ENCODE peak calls at places on chromosomes 4 and X, in four cellular contexts. F is A549, L is H1, R is GM12878. Q is an unnamed sample.

GRCh38 chr4:158038718-158039117 is 134.1 kb downstream of the GASK1B start:
- DNase-seq in R (no peak), F (no peak), L (no peak), Q (no peak)

GRCh38 chrX:100376581-100376980 is 33.5 kb downstream of the PCDH19 start:
- DNase-seq in F (no peak), L (no peak), R (no peak), Q (no peak)

GRCh38 chrX:104972737-104973136 is 247.8 kb downstream of the TEX13A start:
- DNase-seq in F (no peak), L (no peak), R (no peak), Q (no peak)

GRCh38 chr4:168766537-168767316 is 243.3 kb downstream of the CBR4 start:
- DNase-seq in F (no peak), R (no peak), L (no peak), Q (no peak)

GRCh38 chrX:1491851-1492349 is 39.2 kb upstream of the ASMTL start:
- DNase-seq in F (no peak), R (peak), L (no peak), Q (peak)

GRCh38 chrX:103791233-103791632 is 14.6 kb downstream of the PLP1 start:
- DNase-seq in R (no peak), F (no peak), L (no peak), Q (no peak)

GRCh38 chr4:107379054-107379869 is 340.8 kb downstream of the PAPSS1 start:
- DNase-seq in F (no peak), L (no peak), R (no peak), Q (no peak)

GRCh38 chrX:1486749-1487361 is 34.1 kb upstream of the ASMTL start:
- DNase-seq in F (no peak), L (no peak), R (no peak), Q (no peak)

GRCh38 chrX:18873189-18873791 is 110.6 kb downstream of the PHKA2 start:
- DNase-seq in F (peak), R (no peak), L (no peak), Q (no peak)

GRCh38 chr4:1763550-1764080 is 29.5 kb upstream of the FGFR3 start:
- DNase-seq in F (no peak), R (no peak), L (no peak), Q (peak)

GRCh38 chr4:137735561-137736104 is 203.3 kb upstream of the PCDH18 start:
- DNase-seq in L (no peak), F (no peak), R (no peak), Q (no peak)

GRCh38 chr4:15870079-15870478 is 68.5 kb downstream of the FGFBP1 start:
- DNase-seq in R (no peak), L (no peak), F (no peak), Q (no peak)

GRCh38 chr4:15868065-15868464 is 70.5 kb downstream of the FGFBP1 start:
- DNase-seq in R (no peak), F (no peak), L (no peak), Q (no peak)

GRCh38 chr4:15873117-15873516 is 65.4 kb downstream of the FGFBP1 start:
- DNase-seq in F (no peak), L (no peak), R (no peak), Q (no peak)

GRCh38 chr4:15868816-15869413 is 69.6 kb downstream of the FGFBP1 start:
- DNase-seq in L (no peak), F (no peak), R (no peak), Q (no peak)

GRCh38 chr4:15870921-15871664 is 67.4 kb downstream of the FGFBP1 start:
- DNase-seq in R (no peak), L (no peak), F (no peak), Q (no peak)
- TF ChIP-seq KDM1A in R (no peak), L (no peak), F (no peak), Q (no peak)

GRCh38 chr4:3499710-3500109 is 32.5 kb downstream of the LRPAP1 start:
- DNase-seq in F (no peak), R (no peak), L (no peak), Q (no peak)

GRCh38 chr4:3501126-3501824 is 30.9 kb downstream of the LRPAP1 start:
- DNase-seq in L (no peak), R (no peak), F (no peak), Q (no peak)

GRCh38 chr4:3498901-3499510 is 33.2 kb downstream of the LRPAP1 start:
- DNase-seq in F (no peak), R (no peak), L (no peak), Q (no peak)

GRCh38 chr4:3500634-3501101 is 31.6 kb downstream of the LRPAP1 start:
- DNase-seq in L (no peak), F (no peak), R (no peak), Q (no peak)

DNA sequence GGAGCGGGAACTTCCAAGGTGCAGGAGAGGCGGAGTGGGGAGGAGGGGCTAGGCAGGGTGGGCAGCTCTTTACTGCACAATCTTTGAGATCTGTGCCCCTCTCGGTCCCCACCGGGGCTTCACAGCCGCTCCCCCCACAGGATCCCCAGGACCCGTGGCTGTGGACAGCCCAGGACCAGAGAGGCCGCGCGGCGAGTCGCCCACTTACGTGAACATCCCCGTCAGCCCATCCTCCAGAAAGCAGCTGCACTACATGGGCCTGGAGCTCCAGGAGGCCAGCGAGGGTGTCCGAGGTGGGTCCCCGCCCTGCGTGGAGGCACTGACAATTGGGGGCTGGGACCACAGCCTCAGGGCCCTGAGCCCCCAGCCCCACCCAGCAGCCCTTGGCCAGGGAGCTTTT is 32.1 kb downstream of the LRPAP1 start:
- DNase-seq in R (no peak), F (no peak), L (no peak), Q (no peak)
- TF ChIP-seq KDM1A in R (no peak), F (no peak), L (no peak), Q (no peak)

GRCh38 chr4:140094701-140095420 is 59.1 kb downstream of the MAML3 start:
- DNase-seq in R (no peak), F (no peak), L (no peak), Q (no peak)
- TF ChIP-seq KDM1A in R (no peak), F (no peak), L (no peak), Q (no peak)

GRCh38 chr4:151807220-151807619 is 46.4 kb upstream of the GATB start:
- DNase-seq in R (no peak), L (no peak), F (no peak), Q (no peak)
- TF ChIP-seq KDM1A in R (no peak), L (no peak), F (no peak), Q (no peak)

DNA sequence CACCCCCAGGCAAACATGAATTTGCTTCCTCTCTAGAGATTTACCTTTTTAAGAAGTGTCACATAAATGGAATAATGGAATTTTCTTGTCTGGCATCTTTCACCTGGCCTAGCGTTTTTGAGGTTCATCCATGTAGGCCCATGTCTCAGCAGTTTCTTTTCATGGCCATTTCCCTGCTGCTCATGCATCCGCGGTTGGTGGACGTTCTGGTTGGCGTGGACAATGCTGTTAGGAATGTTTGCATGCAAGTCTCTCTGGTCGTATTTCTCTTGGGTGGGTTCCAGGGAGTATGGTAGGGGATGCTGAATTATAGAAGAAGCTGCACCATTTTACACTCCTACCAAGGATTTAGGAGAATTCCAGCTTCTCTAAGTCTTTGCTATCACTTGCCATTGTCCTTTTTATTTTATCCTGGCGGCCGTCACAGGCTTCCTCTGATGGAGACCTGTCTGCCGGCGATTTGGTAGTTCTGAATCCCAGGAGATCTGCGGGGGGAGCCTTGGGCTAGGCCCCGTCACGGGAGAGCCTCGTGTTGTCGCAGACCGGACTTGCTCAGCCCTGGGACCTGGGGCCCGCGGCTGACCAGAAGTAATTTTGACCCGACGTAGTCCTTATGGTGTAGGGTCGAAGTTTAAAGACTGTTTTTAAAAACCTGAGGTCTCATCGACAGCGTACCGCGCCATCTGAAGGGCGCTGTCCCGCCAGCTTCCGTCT is 56.9 kb upstream of the TADA2B start:
- DNase-seq in F (no peak), L (no peak), R (no peak), Q (no peak)
- TF ChIP-seq KDM1A in F (no peak), L (no peak), R (no peak), Q (no peak)

GRCh38 chr4:114600066-114600552 is 1.5 kb downstream of the UGT8 start:
- DNase-seq in R (no peak), F (no peak), L (no peak), Q (no peak)

GRCh38 chr4:114599231-114600065 is 841 bp downstream of the UGT8 start:
- DNase-seq in R (no peak), L (no peak), F (no peak), Q (no peak)

GRCh38 chr4:114597410-114598115 is 1.0 kb upstream of the UGT8 start:
- DNase-seq in R (no peak), F (no peak), L (no peak), Q (no peak)

GRCh38 chr4:114600672-114601071 is 2.1 kb downstream of the UGT8 start:
- DNase-seq in F (no peak), L (no peak), R (no peak), Q (no peak)

DNA sequence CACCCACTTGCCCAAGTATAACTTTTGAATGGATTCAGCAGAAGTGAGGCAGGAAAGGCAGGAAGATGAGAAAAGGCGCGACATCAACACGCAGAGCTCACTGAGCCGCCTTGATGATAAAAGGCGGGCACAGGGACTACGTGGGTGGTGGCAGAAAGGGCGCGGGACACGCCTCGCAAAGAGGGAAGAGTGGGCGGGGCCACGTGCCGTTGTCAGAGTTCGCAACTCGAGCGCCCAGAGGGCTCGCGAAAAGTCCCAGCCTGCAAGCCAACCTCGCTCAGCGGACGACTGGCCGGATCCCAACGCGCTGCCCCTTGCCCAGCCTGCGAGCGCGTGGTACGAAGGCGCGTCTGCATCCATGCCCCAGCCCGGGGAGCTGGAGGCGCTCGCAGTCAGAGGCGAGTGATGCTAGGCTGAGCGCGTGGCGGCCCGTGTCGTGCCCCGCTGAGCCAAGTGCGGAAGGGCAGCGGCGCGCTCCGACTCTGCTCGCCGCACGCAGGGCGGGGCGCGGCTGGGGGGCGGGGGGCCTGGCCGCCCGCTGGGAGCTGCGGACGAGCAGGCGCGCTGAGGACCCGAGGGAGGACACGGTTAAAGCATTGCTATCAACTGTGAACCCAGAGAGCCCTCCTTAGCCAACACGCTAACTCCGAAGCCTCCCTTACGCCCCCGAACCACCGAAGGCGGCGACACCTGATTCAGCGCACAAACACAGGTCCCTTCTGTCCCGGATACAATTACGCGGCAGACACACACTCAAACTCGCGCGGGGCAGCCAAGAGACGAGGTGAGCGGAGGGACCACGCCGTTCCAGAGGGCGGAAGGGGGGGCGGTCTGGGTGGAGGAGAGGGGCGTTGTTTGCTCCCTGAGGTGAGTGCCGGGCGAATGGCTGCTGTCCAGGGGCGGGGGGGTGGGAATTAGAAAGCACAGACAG is at the start of gene UGT8:
- DNase-seq in F (no peak), L (no peak), R (no peak), Q (no peak)
- TF ChIP-seq KDM1A in F (no peak), L (no peak), R (no peak), Q (no peak)

DNA sequence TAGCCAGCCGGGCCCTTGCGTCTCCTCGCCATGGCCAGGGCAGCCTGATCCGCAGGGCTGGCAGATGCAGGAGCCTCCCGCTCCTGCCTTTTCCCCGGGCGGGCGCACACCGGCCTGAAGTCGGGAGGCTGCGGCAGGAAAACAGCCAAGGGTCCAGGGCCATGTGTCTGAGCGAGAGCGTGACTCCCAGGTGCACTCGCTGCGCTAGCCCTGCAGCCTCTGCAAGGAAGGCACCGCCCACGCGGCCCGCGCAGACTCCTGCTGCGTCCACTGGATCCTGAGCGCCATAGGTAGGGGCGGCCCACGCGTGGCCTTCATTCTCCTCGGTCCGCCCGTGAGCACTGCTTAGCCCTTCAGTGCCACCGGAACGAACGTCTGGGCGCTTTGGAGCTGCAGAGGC is 379.9 kb downstream of the TRAM1L1 start:
- DNase-seq in R (no peak), L (no peak), F (no peak), Q (no peak)
- TF ChIP-seq KDM1A in R (no peak), L (no peak), F (no peak), Q (no peak)

GRCh38 chr4:54062392-54062791 is 2.0 kb downstream of the CHIC2 start:
- DNase-seq in F (no peak), R (no peak), L (no peak), Q (no peak)

GRCh38 chr4:54063224-54063623 is 1.2 kb downstream of the CHIC2 start:
- DNase-seq in L (no peak), F (no peak), R (no peak), Q (peak)

GRCh38 chr4:54061067-54061466 is 3.3 kb downstream of the CHIC2 start:
- DNase-seq in R (no peak), F (no peak), L (no peak), Q (no peak)

GRCh38 chr4:54063737-54064316 is 578 bp downstream of the CHIC2 start:
- DNase-seq in R (no peak), F (peak), L (no peak), Q (peak)

DNA sequence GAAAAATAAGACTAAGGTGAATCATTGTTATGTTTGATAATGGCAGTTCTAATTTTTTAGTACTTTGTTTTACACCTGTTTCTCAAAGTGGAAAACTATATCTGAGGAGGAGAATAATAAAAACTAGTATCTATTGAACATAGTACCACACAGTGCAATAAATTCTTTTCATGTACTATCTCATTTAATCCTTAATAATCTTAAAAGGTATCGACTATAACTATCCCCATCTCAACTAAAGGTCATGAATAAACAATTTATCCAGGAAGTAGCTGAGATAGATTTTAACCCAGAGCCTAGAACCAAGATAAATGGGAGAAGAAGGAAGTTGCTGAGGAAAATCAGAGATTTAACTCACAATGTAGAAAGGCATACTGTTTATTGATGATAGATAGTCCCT is 2.5 kb downstream of the CHIC2 start:
- DNase-seq in R (no peak), F (no peak), L (no peak), Q (no peak)
- TF ChIP-seq KDM1A in R (no peak), F (no peak), L (no peak), Q (no peak)

DNA sequence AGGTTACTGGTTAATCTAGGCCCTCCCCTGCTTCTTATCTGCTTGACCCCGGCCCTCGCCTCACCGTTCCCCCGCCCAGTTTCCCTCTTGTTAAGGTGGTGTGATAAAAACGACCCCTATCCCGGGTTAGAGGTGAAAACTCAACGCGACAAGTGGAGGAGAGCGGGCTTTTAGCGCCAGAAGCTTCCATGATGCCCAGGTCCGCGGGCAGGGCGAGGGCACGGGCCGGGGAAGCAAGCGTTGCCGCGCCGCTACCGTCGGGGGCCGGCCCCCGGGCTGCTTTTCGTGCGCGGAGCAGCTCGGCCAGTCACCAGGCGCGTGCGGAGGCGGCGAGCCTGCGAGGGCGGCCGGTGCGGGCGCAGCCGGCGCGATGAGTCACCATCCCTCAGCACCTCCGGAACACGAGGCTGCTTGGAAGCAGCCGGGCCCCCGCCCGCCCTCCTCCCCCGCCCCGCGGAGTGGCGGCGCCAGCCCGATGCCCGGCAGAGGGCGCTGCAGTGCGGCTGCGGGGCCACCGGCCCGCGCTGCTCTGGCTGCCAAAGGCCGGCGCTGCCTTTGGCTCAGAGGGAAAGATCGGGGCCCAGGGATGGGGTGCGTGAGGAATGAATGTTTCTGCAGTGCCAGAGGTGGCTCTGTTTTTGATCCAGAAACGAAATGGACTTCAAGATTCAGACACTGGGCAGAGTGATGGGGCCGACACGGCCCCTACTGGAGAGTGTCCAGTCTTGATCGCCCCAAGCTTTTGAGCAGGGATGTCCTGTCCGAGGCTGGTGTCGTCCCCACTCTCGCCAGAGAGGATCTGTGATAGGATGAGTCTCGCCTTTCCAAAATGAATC is 107.8 kb downstream of the NHSL2 start:
- DNase-seq in R (no peak), L (peak), F (peak), Q (peak)
- TF ChIP-seq KDM1A in R (no peak), L (no peak), F (no peak), Q (no peak)

GRCh38 chr4:156977435-156978160 is 6.0 kb upstream of the PDGFC start:
- DNase-seq in R (no peak), L (no peak), F (no peak), Q (no peak)

GRCh38 chr4:156974264-156974663 is 2.7 kb upstream of the PDGFC start:
- DNase-seq in F (no peak), L (no peak), R (no peak), Q (no peak)

GRCh38 chr4:156971623-156972369 is at the start of gene PDGFC:
- DNase-seq in L (no peak), R (no peak), F (peak), Q (peak)

GRCh38 chr4:156972370-156972980 is 876 bp upstream of the PDGFC start:
- DNase-seq in F (no peak), L (no peak), R (no peak), Q (no peak)

GRCh38 chr4:156976147-156976546 is 4.5 kb upstream of the PDGFC start:
- DNase-seq in F (no peak), R (no peak), L (no peak), Q (no peak)
- TF ChIP-seq KDM1A in F (no peak), R (no peak), L (no peak), Q (no peak)